ENCODE peak calls at places on chromosome 17, in nine cellular contexts. J, C, X, W, S, A, P, F and E are unnamed samples.

GRCh38 chr17:38888842-38889241 is 19.0 kb downstream of the LASP1 start:
- DNase-seq in J (no peak), C (no peak), X (no peak), W (no peak), S (no peak), A (no peak), P (no peak), F (no peak), E (no peak)

GRCh38 chr17:78258323-78259229 is 27.1 kb downstream of the TMEM235 start:
- DNase-seq in J (peak), C (no peak), X (no peak), W (peak), S (no peak), A (peak), P (peak), F (no peak), E (no peak)

GRCh38 chr17:47251421-47251940 is 2.1 kb upstream of the ITGB3 start:
- DNase-seq in J (no peak), C (no peak), X (no peak), W (no peak), S (no peak), A (no peak), P (no peak), F (no peak), E (no peak)

GRCh38 chr17:3007651-3008121 is 55.7 kb downstream of the OR1D5 start:
- DNase-seq in J (no peak), C (no peak), X (no peak), W (no peak), S (no peak), A (no peak), P (no peak), F (no peak), E (no peak)

GRCh38 chr17:27968206-27968732 is 74.2 kb upstream of the NLK start:
- DNase-seq in J (no peak), C (no peak), X (no peak), W (peak), S (no peak), A (no peak), P (no peak), F (no peak), E (no peak)

GRCh38 chr17:76139261-76139752 is 1.7 kb downstream of the FOXJ1 start:
- DNase-seq in J (no peak), C (no peak), X (no peak), W (no peak), S (no peak), A (no peak), P (no peak), F (no peak), E (no peak)

GRCh38 chr17:81910840-81911276 is 341 bp downstream of the PCYT2 start:
- DNase-seq in J (no peak), C (no peak), X (no peak), W (no peak), S (no peak), A (no peak), P (no peak), F (no peak), E (no peak)

GRCh38 chr17:49996495-49997255 is 1.7 kb upstream of the DLX3 start:
- DNase-seq in J (peak), C (no peak), X (no peak), W (no peak), S (no peak), A (peak), P (no peak), F (peak), E (peak)

GRCh38 chr17:49031965-49032928 is 35.1 kb downstream of the IGF2BP1 start:
- DNase-seq in J (peak), C (peak), X (peak), W (peak), S (no peak), A (no peak), P (peak), F (peak), E (no peak)

GRCh38 chr17:81576621-81577277 is 24.6 kb upstream of the FAAP100 start:
- DNase-seq in J (no peak), C (no peak), X (peak), W (no peak), S (no peak), A (no peak), P (no peak), F (peak), E (no peak)

GRCh38 chr17:17540278-17540906 is 44.2 kb upstream of the RASD1 start:
- DNase-seq in J (no peak), C (no peak), X (no peak), W (no peak), S (no peak), A (no peak), P (no peak), F (no peak), E (no peak)

GRCh38 chr17:633641-634091 is 81.0 kb downstream of the VPS53 start:
- DNase-seq in J (peak), C (no peak), X (peak), W (no peak), S (no peak), A (no peak), P (no peak), F (no peak), E (no peak)

GRCh38 chr17:21370430-21370829 is 5.7 kb upstream of the KCNJ12 start:
- DNase-seq in J (peak), C (no peak), X (no peak), W (no peak), S (no peak), A (no peak), P (no peak), F (no peak), E (no peak)

GRCh38 chr17:27657620-27658019 is 26.6 kb downstream of the LGALS9 start:
- DNase-seq in J (peak), C (no peak), X (no peak), W (no peak), S (no peak), A (no peak), P (no peak), F (no peak), E (no peak)

GRCh38 chr17:8143581-8144400 is 8.4 kb downstream of the PER1 start:
- DNase-seq in J (no peak), C (no peak), X (no peak), W (no peak), S (peak), A (peak), P (no peak), F (no peak), E (no peak)

GRCh38 chr17:1377334-1377733 is 22.7 kb downstream of the YWHAE start:
- DNase-seq in J (no peak), C (no peak), X (no peak), W (no peak), S (no peak), A (no peak), P (no peak), F (no peak), E (no peak)

GRCh38 chr17:19410875-19411291 is at the start of gene RNF112:
- DNase-seq in J (no peak), C (no peak), X (peak), W (peak), S (no peak), A (no peak), P (no peak), F (no peak), E (peak)

GRCh38 chr17:17514993-17515920 is 19.1 kb upstream of the RASD1 start:
- DNase-seq in J (no peak), C (no peak), X (peak), W (no peak), S (no peak), A (no peak), P (no peak), F (no peak), E (no peak)

GRCh38 chr17:75267403-75268232 is 3.4 kb downstream of the MIF4GD start:
- DNase-seq in J (peak), C (no peak), X (no peak), W (no peak), S (no peak), A (no peak), P (no peak), F (peak), E (no peak)

GRCh38 chr17:266701-267656 is 85.5 kb upstream of the DOC2B start:
- DNase-seq in J (no peak), C (no peak), X (no peak), W (peak), S (no peak), A (no peak), P (no peak), F (no peak), E (peak)

GRCh38 chr17:66687570-66688284 is 147.2 kb upstream of the CACNG5 start:
- DNase-seq in J (no peak), C (no peak), X (no peak), W (no peak), S (no peak), A (no peak), P (no peak), F (no peak), E (no peak)

GRCh38 chr17:37844158-37844976 is 79.8 kb upstream of the TBC1D3K start:
- DNase-seq in J (peak), C (peak), X (peak), W (peak), S (peak), A (peak), P (peak), F (peak), E (no peak)

GRCh38 chr17:32222621-32223020 is 43.0 kb upstream of the RHBDL3 start:
- DNase-seq in J (no peak), C (no peak), X (no peak), W (no peak), S (no peak), A (no peak), P (no peak), F (no peak), E (no peak)

GRCh38 chr17:73641779-73642580 is 2.3 kb downstream of the SDK2 start:
- DNase-seq in J (no peak), C (no peak), X (no peak), W (no peak), S (no peak), A (no peak), P (no peak), F (peak), E (no peak)

GRCh38 chr17:1485748-1486376 is 6.6 kb downstream of the MYO1C start:
- DNase-seq in J (no peak), C (no peak), X (peak), W (peak), S (no peak), A (peak), P (peak), F (peak), E (no peak)

GRCh38 chr17:15351925-15352324 is 10.5 kb upstream of the TEKT3 start:
- DNase-seq in J (peak), C (peak), X (peak), W (peak), S (peak), A (no peak), P (no peak), F (no peak), E (no peak)

GRCh38 chr17:53924530-53925455 is 102.1 kb downstream of the KIF2B start:
- DNase-seq in J (peak), C (no peak), X (no peak), W (peak), S (no peak), A (no peak), P (no peak), F (no peak), E (no peak)